ENCODE peak calls at places on chromosome 2, in seven cellular contexts. One of them, this sample, is unnamed.

GRCh38 chr2:138433995-138434991 is 67.3 kb upstream of the SPOPL start:
- DNase-seq in activated T-cell treated with anti-CD3 and anti-CD28 coated beads, Interleukin-2, amount 50 U/mL, for 1 hour: no peak
- DNase-seq in neuronal stem cell: no peak
- DNase-seq in HTR-8/SVneo: no peak
- DNase-seq in NAMALWA: no peak
- DNase-seq in NCI-H226: no peak
- DNase-seq in myocyte: no peak
- DNase-seq in this sample: no peak

GRCh38 chr2:241772063-241772499 is 4.5 kb upstream of the GAL3ST2 start:
- DNase-seq in activated T-cell treated with anti-CD3 and anti-CD28 coated beads, Interleukin-2, amount 50 U/mL, for 1 hour: peak; percentile 16
- DNase-seq in neuronal stem cell: no peak
- DNase-seq in HTR-8/SVneo: no peak
- DNase-seq in NAMALWA: no peak
- DNase-seq in NCI-H226: no peak
- DNase-seq in myocyte: no peak
- DNase-seq in this sample: no peak

GRCh38 chr2:25954199-25954752 is 28.0 kb downstream of the KIF3C start:
- DNase-seq in activated T-cell treated with anti-CD3 and anti-CD28 coated beads, Interleukin-2, amount 50 U/mL, for 1 hour: no peak
- DNase-seq in neuronal stem cell: no peak
- DNase-seq in HTR-8/SVneo: no peak
- DNase-seq in NAMALWA: no peak
- DNase-seq in NCI-H226: no peak
- DNase-seq in myocyte: peak; percentile 40
- DNase-seq in this sample: no peak

GRCh38 chr2:136024616-136025015 is 39.2 kb upstream of the DARS1 start:
- DNase-seq in activated T-cell treated with anti-CD3 and anti-CD28 coated beads, Interleukin-2, amount 50 U/mL, for 1 hour: no peak
- DNase-seq in neuronal stem cell: no peak
- DNase-seq in HTR-8/SVneo: no peak
- DNase-seq in NAMALWA: no peak
- DNase-seq in NCI-H226: no peak
- DNase-seq in myocyte: no peak
- DNase-seq in this sample: no peak

GRCh38 chr2:74179063-74179865 is 585 bp upstream of the MOB1A start:
- DNase-seq in activated T-cell treated with anti-CD3 and anti-CD28 coated beads, Interleukin-2, amount 50 U/mL, for 1 hour: no peak
- DNase-seq in neuronal stem cell: no peak
- DNase-seq in HTR-8/SVneo: no peak
- DNase-seq in NAMALWA: no peak
- DNase-seq in NCI-H226: no peak
- DNase-seq in myocyte: no peak
- DNase-seq in this sample: no peak

GRCh38 chr2:71759056-71759455 is 305.7 kb downstream of the DYSF start:
- DNase-seq in activated T-cell treated with anti-CD3 and anti-CD28 coated beads, Interleukin-2, amount 50 U/mL, for 1 hour: no peak
- DNase-seq in neuronal stem cell: no peak
- DNase-seq in HTR-8/SVneo: no peak
- DNase-seq in NAMALWA: no peak
- DNase-seq in NCI-H226: no peak
- DNase-seq in myocyte: no peak
- DNase-seq in this sample: no peak

GRCh38 chr2:71882949-71883472 is 264.7 kb downstream of the CYP26B1 start:
- DNase-seq in activated T-cell treated with anti-CD3 and anti-CD28 coated beads, Interleukin-2, amount 50 U/mL, for 1 hour: no peak
- DNase-seq in neuronal stem cell: no peak
- DNase-seq in HTR-8/SVneo: peak; percentile 90
- DNase-seq in NAMALWA: peak; percentile 19
- DNase-seq in NCI-H226: peak; percentile 86
- DNase-seq in myocyte: peak; percentile 96
- DNase-seq in this sample: peak; percentile 32

GRCh38 chr2:9800975-9801723 is 42.1 kb upstream of the TAF1B start:
- DNase-seq in activated T-cell treated with anti-CD3 and anti-CD28 coated beads, Interleukin-2, amount 50 U/mL, for 1 hour: peak; percentile 56
- DNase-seq in neuronal stem cell: no peak
- DNase-seq in HTR-8/SVneo: peak; percentile 74
- DNase-seq in NAMALWA: no peak
- DNase-seq in NCI-H226: peak; percentile 48
- DNase-seq in myocyte: peak; percentile 37
- DNase-seq in this sample: no peak

GRCh38 chr2:75503048-75503607 is 57.6 kb downstream of the EVA1A start:
- DNase-seq in activated T-cell treated with anti-CD3 and anti-CD28 coated beads, Interleukin-2, amount 50 U/mL, for 1 hour: no peak
- DNase-seq in neuronal stem cell: no peak
- DNase-seq in HTR-8/SVneo: peak; percentile 63
- DNase-seq in NAMALWA: no peak
- DNase-seq in NCI-H226: peak; percentile 87
- DNase-seq in myocyte: peak; percentile 81
- DNase-seq in this sample: no peak

GRCh38 chr2:229118947-229119346 is 152.1 kb downstream of the PID1 start:
- DNase-seq in activated T-cell treated with anti-CD3 and anti-CD28 coated beads, Interleukin-2, amount 50 U/mL, for 1 hour: no peak
- DNase-seq in neuronal stem cell: no peak
- DNase-seq in HTR-8/SVneo: no peak
- DNase-seq in NAMALWA: no peak
- DNase-seq in NCI-H226: no peak
- DNase-seq in myocyte: no peak
- DNase-seq in this sample: no peak

GRCh38 chr2:168851674-168852320 is 38.4 kb downstream of the SPC25 start:
- DNase-seq in activated T-cell treated with anti-CD3 and anti-CD28 coated beads, Interleukin-2, amount 50 U/mL, for 1 hour: no peak
- DNase-seq in neuronal stem cell: no peak
- DNase-seq in HTR-8/SVneo: peak; percentile 41
- DNase-seq in NAMALWA: no peak
- DNase-seq in NCI-H226: peak; percentile 89
- DNase-seq in myocyte: peak; percentile 76
- DNase-seq in this sample: peak; percentile 12

GRCh38 chr2:235170016-235170415 is 218.2 kb downstream of the SH3BP4 start:
- DNase-seq in activated T-cell treated with anti-CD3 and anti-CD28 coated beads, Interleukin-2, amount 50 U/mL, for 1 hour: no peak
- DNase-seq in neuronal stem cell: no peak
- DNase-seq in HTR-8/SVneo: peak; percentile 69
- DNase-seq in NAMALWA: no peak
- DNase-seq in NCI-H226: no peak
- DNase-seq in myocyte: peak; percentile 40
- DNase-seq in this sample: no peak

GRCh38 chr2:218980800-218981389 is 4.1 kb downstream of the FEV start:
- DNase-seq in activated T-cell treated with anti-CD3 and anti-CD28 coated beads, Interleukin-2, amount 50 U/mL, for 1 hour: no peak
- DNase-seq in neuronal stem cell: no peak
- DNase-seq in HTR-8/SVneo: no peak
- DNase-seq in NAMALWA: no peak
- DNase-seq in NCI-H226: no peak
- DNase-seq in myocyte: no peak
- DNase-seq in this sample: no peak

GRCh38 chr2:45849491-45850283 is 198.2 kb downstream of the PRKCE start:
- DNase-seq in activated T-cell treated with anti-CD3 and anti-CD28 coated beads, Interleukin-2, amount 50 U/mL, for 1 hour: no peak
- DNase-seq in neuronal stem cell: no peak
- DNase-seq in HTR-8/SVneo: peak; percentile 36
- DNase-seq in NAMALWA: no peak
- DNase-seq in NCI-H226: peak; percentile 34
- DNase-seq in myocyte: peak; percentile 26
- DNase-seq in this sample: no peak

GRCh38 chr2:176105078-176105726 is 1.9 kb upstream of the HOXD11 start:
- DNase-seq in activated T-cell treated with anti-CD3 and anti-CD28 coated beads, Interleukin-2, amount 50 U/mL, for 1 hour: no peak
- DNase-seq in neuronal stem cell: no peak
- DNase-seq in HTR-8/SVneo: no peak
- DNase-seq in NAMALWA: no peak
- DNase-seq in NCI-H226: no peak
- DNase-seq in myocyte: no peak
- DNase-seq in this sample: no peak

GRCh38 chr2:230774348-230774951 is 61.8 kb downstream of the CAB39 start:
- DNase-seq in activated T-cell treated with anti-CD3 and anti-CD28 coated beads, Interleukin-2, amount 50 U/mL, for 1 hour: no peak
- DNase-seq in neuronal stem cell: no peak
- DNase-seq in HTR-8/SVneo: no peak
- DNase-seq in NAMALWA: no peak
- DNase-seq in NCI-H226: peak; percentile 75
- DNase-seq in myocyte: peak; percentile 75
- DNase-seq in this sample: no peak

GRCh38 chr2:181527058-181527457 is 69.9 kb downstream of the ITGA4 start:
- DNase-seq in activated T-cell treated with anti-CD3 and anti-CD28 coated beads, Interleukin-2, amount 50 U/mL, for 1 hour: no peak
- DNase-seq in neuronal stem cell: no peak
- DNase-seq in HTR-8/SVneo: no peak
- DNase-seq in NAMALWA: no peak
- DNase-seq in NCI-H226: no peak
- DNase-seq in myocyte: no peak
- DNase-seq in this sample: no peak

GRCh38 chr2:173086518-173087213 is 11.0 kb downstream of the MAP3K20 start:
- DNase-seq in activated T-cell treated with anti-CD3 and anti-CD28 coated beads, Interleukin-2, amount 50 U/mL, for 1 hour: no peak
- DNase-seq in neuronal stem cell: no peak
- DNase-seq in HTR-8/SVneo: no peak
- DNase-seq in NAMALWA: no peak
- DNase-seq in NCI-H226: no peak
- DNase-seq in myocyte: no peak
- DNase-seq in this sample: no peak

GRCh38 chr2:241858206-241859016 is at the start of gene PDCD1:
- DNase-seq in activated T-cell treated with anti-CD3 and anti-CD28 coated beads, Interleukin-2, amount 50 U/mL, for 1 hour: peak; percentile 66
- DNase-seq in neuronal stem cell: no peak
- DNase-seq in HTR-8/SVneo: no peak
- DNase-seq in NAMALWA: no peak
- DNase-seq in NCI-H226: no peak
- DNase-seq in myocyte: no peak
- DNase-seq in this sample: no peak

GRCh38 chr2:60312618-60313017 is 240.8 kb downstream of the BCL11A start:
- DNase-seq in activated T-cell treated with anti-CD3 and anti-CD28 coated beads, Interleukin-2, amount 50 U/mL, for 1 hour: no peak
- DNase-seq in neuronal stem cell: no peak
- DNase-seq in HTR-8/SVneo: no peak
- DNase-seq in NAMALWA: no peak
- DNase-seq in NCI-H226: no peak
- DNase-seq in myocyte: no peak
- DNase-seq in this sample: no peak

GRCh38 chr2:127591221-127591923 is 54.6 kb upstream of the GPR17 start:
- DNase-seq in activated T-cell treated with anti-CD3 and anti-CD28 coated beads, Interleukin-2, amount 50 U/mL, for 1 hour: peak; percentile 72
- DNase-seq in neuronal stem cell: peak; percentile 65
- DNase-seq in HTR-8/SVneo: peak; percentile 93
- DNase-seq in NAMALWA: peak; percentile 85
- DNase-seq in NCI-H226: peak; percentile 45
- DNase-seq in myocyte: peak; percentile 67
- DNase-seq in this sample: no peak

GRCh38 chr2:140998577-140998976 is 1132.2 kb downstream of the LRP1B start:
- DNase-seq in activated T-cell treated with anti-CD3 and anti-CD28 coated beads, Interleukin-2, amount 50 U/mL, for 1 hour: no peak
- DNase-seq in neuronal stem cell: no peak
- DNase-seq in HTR-8/SVneo: no peak
- DNase-seq in NAMALWA: no peak
- DNase-seq in NCI-H226: no peak
- DNase-seq in myocyte: no peak
- DNase-seq in this sample: no peak

GRCh38 chr2:137983581-137983980 is 19.3 kb downstream of the HNMT start:
- DNase-seq in activated T-cell treated with anti-CD3 and anti-CD28 coated beads, Interleukin-2, amount 50 U/mL, for 1 hour: no peak
- DNase-seq in neuronal stem cell: no peak
- DNase-seq in HTR-8/SVneo: no peak
- DNase-seq in NAMALWA: no peak
- DNase-seq in NCI-H226: no peak
- DNase-seq in myocyte: no peak
- DNase-seq in this sample: no peak

GRCh38 chr2:98588880-98589425 is 19.4 kb downstream of the COA5 start:
- DNase-seq in activated T-cell treated with anti-CD3 and anti-CD28 coated beads, Interleukin-2, amount 50 U/mL, for 1 hour: no peak
- DNase-seq in neuronal stem cell: no peak
- DNase-seq in HTR-8/SVneo: no peak
- DNase-seq in NAMALWA: no peak
- DNase-seq in NCI-H226: no peak
- DNase-seq in myocyte: peak; percentile 31
- DNase-seq in this sample: no peak

GRCh38 chr2:80670763-80671162 is 366.2 kb upstream of the LRRTM1 start:
- DNase-seq in activated T-cell treated with anti-CD3 and anti-CD28 coated beads, Interleukin-2, amount 50 U/mL, for 1 hour: no peak
- DNase-seq in neuronal stem cell: no peak
- DNase-seq in HTR-8/SVneo: no peak
- DNase-seq in NAMALWA: no peak
- DNase-seq in NCI-H226: no peak
- DNase-seq in myocyte: no peak
- DNase-seq in this sample: no peak

GRCh38 chr2:17518212-17519154 is at the start of gene RAD51AP2:
- DNase-seq in activated T-cell treated with anti-CD3 and anti-CD28 coated beads, Interleukin-2, amount 50 U/mL, for 1 hour: no peak
- DNase-seq in neuronal stem cell: peak; percentile 84
- DNase-seq in HTR-8/SVneo: peak; percentile 21
- DNase-seq in NAMALWA: peak; percentile 90
- DNase-seq in NCI-H226: peak; percentile 64
- DNase-seq in myocyte: peak; percentile 94
- DNase-seq in this sample: peak; percentile 58

GRCh38 chr2:8239402-8240127 is 442.3 kb upstream of the ID2 start:
- DNase-seq in activated T-cell treated with anti-CD3 and anti-CD28 coated beads, Interleukin-2, amount 50 U/mL, for 1 hour: no peak
- DNase-seq in neuronal stem cell: no peak
- DNase-seq in HTR-8/SVneo: no peak
- DNase-seq in NAMALWA: no peak
- DNase-seq in NCI-H226: no peak
- DNase-seq in myocyte: no peak
- DNase-seq in this sample: no peak

GRCh38 chr2:169572189-169572588 is 1.5 kb downstream of the FASTKD1 start:
- DNase-seq in activated T-cell treated with anti-CD3 and anti-CD28 coated beads, Interleukin-2, amount 50 U/mL, for 1 hour: no peak
- DNase-seq in neuronal stem cell: no peak
- DNase-seq in HTR-8/SVneo: no peak
- DNase-seq in NAMALWA: no peak
- DNase-seq in NCI-H226: no peak
- DNase-seq in myocyte: no peak
- DNase-seq in this sample: no peak

GRCh38 chr2:147172493-147173185 is 672.2 kb upstream of the ACVR2A start:
- DNase-seq in activated T-cell treated with anti-CD3 and anti-CD28 coated beads, Interleukin-2, amount 50 U/mL, for 1 hour: no peak
- DNase-seq in neuronal stem cell: no peak
- DNase-seq in HTR-8/SVneo: no peak
- DNase-seq in NAMALWA: no peak
- DNase-seq in NCI-H226: no peak
- DNase-seq in myocyte: no peak
- DNase-seq in this sample: no peak

GRCh38 chr2:238227587-238228032 is 12.2 kb downstream of the HES6 start:
- DNase-seq in activated T-cell treated with anti-CD3 and anti-CD28 coated beads, Interleukin-2, amount 50 U/mL, for 1 hour: no peak
- DNase-seq in neuronal stem cell: no peak
- DNase-seq in HTR-8/SVneo: no peak
- DNase-seq in NAMALWA: no peak
- DNase-seq in NCI-H226: no peak
- DNase-seq in myocyte: no peak
- DNase-seq in this sample: no peak

GRCh38 chr2:14234911-14235310 is 397.6 kb upstream of the LRATD1 start:
- DNase-seq in activated T-cell treated with anti-CD3 and anti-CD28 coated beads, Interleukin-2, amount 50 U/mL, for 1 hour: no peak
- DNase-seq in neuronal stem cell: no peak
- DNase-seq in HTR-8/SVneo: no peak
- DNase-seq in NAMALWA: no peak
- DNase-seq in NCI-H226: no peak
- DNase-seq in myocyte: peak; percentile 43
- DNase-seq in this sample: no peak

GRCh38 chr2:41966431-41966893 is 81.4 kb upstream of the PKDCC start:
- DNase-seq in activated T-cell treated with anti-CD3 and anti-CD28 coated beads, Interleukin-2, amount 50 U/mL, for 1 hour: no peak
- DNase-seq in neuronal stem cell: no peak
- DNase-seq in HTR-8/SVneo: peak; percentile 91
- DNase-seq in NAMALWA: no peak
- DNase-seq in NCI-H226: peak; percentile 17
- DNase-seq in myocyte: peak; percentile 97
- DNase-seq in this sample: peak; percentile 50

GRCh38 chr2:81078631-81079030 is 774.1 kb upstream of the LRRTM1 start:
- DNase-seq in activated T-cell treated with anti-CD3 and anti-CD28 coated beads, Interleukin-2, amount 50 U/mL, for 1 hour: no peak
- DNase-seq in neuronal stem cell: no peak
- DNase-seq in HTR-8/SVneo: no peak
- DNase-seq in NAMALWA: no peak
- DNase-seq in NCI-H226: no peak
- DNase-seq in myocyte: no peak
- DNase-seq in this sample: no peak

GRCh38 chr2:77720115-77720514 is 197.9 kb upstream of the LRRTM4 start:
- DNase-seq in activated T-cell treated with anti-CD3 and anti-CD28 coated beads, Interleukin-2, amount 50 U/mL, for 1 hour: no peak
- DNase-seq in neuronal stem cell: no peak
- DNase-seq in HTR-8/SVneo: no peak
- DNase-seq in NAMALWA: no peak
- DNase-seq in NCI-H226: no peak
- DNase-seq in myocyte: no peak
- DNase-seq in this sample: no peak

GRCh38 chr2:8479298-8479697 is 202.6 kb upstream of the ID2 start:
- DNase-seq in activated T-cell treated with anti-CD3 and anti-CD28 coated beads, Interleukin-2, amount 50 U/mL, for 1 hour: no peak
- DNase-seq in neuronal stem cell: no peak
- DNase-seq in HTR-8/SVneo: no peak
- DNase-seq in NAMALWA: no peak
- DNase-seq in NCI-H226: no peak
- DNase-seq in myocyte: no peak
- DNase-seq in this sample: no peak

GRCh38 chr2:62293490-62294212 is 97.7 kb downstream of the B3GNT2 start:
- DNase-seq in activated T-cell treated with anti-CD3 and anti-CD28 coated beads, Interleukin-2, amount 50 U/mL, for 1 hour: no peak
- DNase-seq in neuronal stem cell: peak; percentile 20
- DNase-seq in HTR-8/SVneo: no peak
- DNase-seq in NAMALWA: peak; percentile 12
- DNase-seq in NCI-H226: peak; percentile 56
- DNase-seq in myocyte: no peak
- DNase-seq in this sample: no peak

GRCh38 chr2:223000872-223001825 is 50.8 kb upstream of the KCNE4 start:
- DNase-seq in activated T-cell treated with anti-CD3 and anti-CD28 coated beads, Interleukin-2, amount 50 U/mL, for 1 hour: no peak
- DNase-seq in neuronal stem cell: no peak
- DNase-seq in HTR-8/SVneo: no peak
- DNase-seq in NAMALWA: no peak
- DNase-seq in NCI-H226: no peak
- DNase-seq in myocyte: no peak
- DNase-seq in this sample: no peak

GRCh38 chr2:46333912-46334311 is 36.7 kb downstream of the EPAS1 start:
- DNase-seq in activated T-cell treated with anti-CD3 and anti-CD28 coated beads, Interleukin-2, amount 50 U/mL, for 1 hour: no peak
- DNase-seq in neuronal stem cell: no peak
- DNase-seq in HTR-8/SVneo: no peak
- DNase-seq in NAMALWA: no peak
- DNase-seq in NCI-H226: no peak
- DNase-seq in myocyte: peak; percentile 71
- DNase-seq in this sample: peak; percentile 47